ENCODE peak calls at places on chromosomes 5 and 9, in ten cellular contexts. One of them, this sample, is unnamed.

GRCh38 chr9:98887918-98888510 is 55.7 kb upstream of the COL15A1 start:
- DNase-seq in HCT116: no peak
- DNase-seq in trophoblast cell: no peak
- DNase-seq in IMR-90: peak; percentile 45
- DNase-seq in neuronal stem cell: no peak
- DNase-seq in PC-9: no peak
- DNase-seq in keratinocyte: no peak
- DNase-seq in mesendoderm: no peak
- DNase-seq in SK-N-SH: no peak
- DNase-seq in PC-3: peak; percentile 58
- DNase-seq in this sample: no peak

GRCh38 chr5:119583684-119584083 is 45.7 kb upstream of the FAM170A start:
- DNase-seq in keratinocyte: no peak
- DNase-seq in PC-9: no peak
- DNase-seq in mesendoderm: no peak
- DNase-seq in PC-3: no peak
- DNase-seq in trophoblast cell: no peak
- DNase-seq in HCT116: no peak
- DNase-seq in SK-N-SH: no peak
- DNase-seq in neuronal stem cell: no peak
- DNase-seq in IMR-90: no peak
- DNase-seq in this sample: no peak

GRCh38 chr9:116124472-116125040 is 29.0 kb upstream of the PAPPA start:
- DNase-seq in SK-N-SH: no peak
- DNase-seq in PC-9: no peak
- DNase-seq in keratinocyte: no peak
- DNase-seq in trophoblast cell: peak; percentile 42
- DNase-seq in neuronal stem cell: no peak
- DNase-seq in PC-3: no peak
- DNase-seq in HCT116: no peak
- DNase-seq in IMR-90: peak; percentile 62
- DNase-seq in mesendoderm: peak; percentile 18
- DNase-seq in this sample: no peak

GRCh38 chr5:169424279-169424955 is 123.5 kb upstream of the SLIT3 start:
- DNase-seq in mesendoderm: no peak
- DNase-seq in neuronal stem cell: no peak
- DNase-seq in SK-N-SH: no peak
- DNase-seq in trophoblast cell: no peak
- DNase-seq in keratinocyte: no peak
- DNase-seq in IMR-90: no peak
- DNase-seq in PC-9: no peak
- DNase-seq in PC-3: no peak
- DNase-seq in HCT116: no peak
- DNase-seq in this sample: no peak

GRCh38 chr5:99005506-99005905 is 76.7 kb upstream of the CHD1 start:
- DNase-seq in PC-3: no peak
- DNase-seq in PC-9: no peak
- DNase-seq in mesendoderm: peak; percentile 21
- DNase-seq in trophoblast cell: no peak
- DNase-seq in neuronal stem cell: no peak
- DNase-seq in HCT116: no peak
- DNase-seq in IMR-90: no peak
- DNase-seq in SK-N-SH: no peak
- DNase-seq in keratinocyte: no peak
- DNase-seq in this sample: no peak

GRCh38 chr9:7363777-7364477 is 435.7 kb downstream of the DMAC1 start:
- DNase-seq in HCT116: no peak
- DNase-seq in SK-N-SH: peak; percentile 11
- DNase-seq in IMR-90: no peak
- DNase-seq in trophoblast cell: no peak
- DNase-seq in neuronal stem cell: no peak
- DNase-seq in PC-9: no peak
- DNase-seq in PC-3: no peak
- DNase-seq in mesendoderm: peak; percentile 86
- DNase-seq in keratinocyte: no peak
- DNase-seq in this sample: no peak

GRCh38 chr9:114677418-114677817 is 4.6 kb downstream of the TEX48 start:
- DNase-seq in IMR-90: peak; percentile 100
- DNase-seq in PC-9: peak; percentile 95
- DNase-seq in SK-N-SH: no peak
- DNase-seq in keratinocyte: peak; percentile 95
- DNase-seq in neuronal stem cell: no peak
- DNase-seq in mesendoderm: no peak
- DNase-seq in HCT116: peak; percentile 61
- DNase-seq in trophoblast cell: peak; percentile 89
- DNase-seq in PC-3: peak; percentile 97
- DNase-seq in this sample: no peak

GRCh38 chr9:126986506-126986951 is 71.9 kb downstream of the RALGPS1 start:
- DNase-seq in neuronal stem cell: no peak
- DNase-seq in HCT116: peak; percentile 16
- DNase-seq in IMR-90: no peak
- DNase-seq in trophoblast cell: no peak
- DNase-seq in mesendoderm: no peak
- DNase-seq in PC-9: peak; percentile 72
- DNase-seq in PC-3: peak; percentile 63
- DNase-seq in keratinocyte: peak; percentile 35
- DNase-seq in SK-N-SH: no peak
- DNase-seq in this sample: no peak

GRCh38 chr5:157799578-157799977 is 56.1 kb downstream of the LSM11 start:
- DNase-seq in HCT116: no peak
- DNase-seq in keratinocyte: no peak
- DNase-seq in trophoblast cell: no peak
- DNase-seq in IMR-90: no peak
- DNase-seq in PC-3: no peak
- DNase-seq in neuronal stem cell: no peak
- DNase-seq in mesendoderm: no peak
- DNase-seq in PC-9: no peak
- DNase-seq in SK-N-SH: no peak
- DNase-seq in this sample: no peak

GRCh38 chr5:179113143-179113530 is 53.0 kb downstream of the ZNF354C start:
- DNase-seq in PC-9: no peak
- DNase-seq in trophoblast cell: no peak
- DNase-seq in HCT116: no peak
- DNase-seq in keratinocyte: no peak
- DNase-seq in PC-3: no peak
- DNase-seq in mesendoderm: no peak
- DNase-seq in neuronal stem cell: no peak
- DNase-seq in IMR-90: no peak
- DNase-seq in SK-N-SH: no peak
- DNase-seq in this sample: no peak

GRCh38 chr9:91885746-91886432 is 64.1 kb downstream of the ROR2 start:
- DNase-seq in HCT116: no peak
- DNase-seq in trophoblast cell: no peak
- DNase-seq in SK-N-SH: no peak
- DNase-seq in IMR-90: no peak
- DNase-seq in keratinocyte: no peak
- DNase-seq in PC-3: no peak
- DNase-seq in neuronal stem cell: no peak
- DNase-seq in mesendoderm: no peak
- DNase-seq in PC-9: no peak
- DNase-seq in this sample: no peak

GRCh38 chr5:175655411-175655810 is 2.5 kb upstream of the HRH2 start:
- DNase-seq in trophoblast cell: no peak
- DNase-seq in mesendoderm: no peak
- DNase-seq in PC-9: no peak
- DNase-seq in PC-3: no peak
- DNase-seq in IMR-90: no peak
- DNase-seq in keratinocyte: no peak
- DNase-seq in HCT116: no peak
- DNase-seq in SK-N-SH: no peak
- DNase-seq in neuronal stem cell: no peak
- DNase-seq in this sample: no peak

GRCh38 chr5:175654346-175654745 is 3.5 kb upstream of the HRH2 start:
- DNase-seq in SK-N-SH: no peak
- DNase-seq in IMR-90: no peak
- DNase-seq in trophoblast cell: no peak
- DNase-seq in mesendoderm: no peak
- DNase-seq in PC-3: no peak
- DNase-seq in PC-9: no peak
- DNase-seq in neuronal stem cell: no peak
- DNase-seq in HCT116: no peak
- DNase-seq in keratinocyte: no peak
- DNase-seq in this sample: no peak

GRCh38 chr5:175653763-175654162 is 4.1 kb upstream of the HRH2 start:
- DNase-seq in keratinocyte: no peak
- DNase-seq in mesendoderm: no peak
- DNase-seq in PC-9: no peak
- DNase-seq in SK-N-SH: no peak
- DNase-seq in neuronal stem cell: no peak
- DNase-seq in trophoblast cell: no peak
- DNase-seq in HCT116: no peak
- DNase-seq in PC-3: no peak
- DNase-seq in IMR-90: no peak
- DNase-seq in this sample: no peak

GRCh38 chr5:175652741-175653663 is 4.9 kb upstream of the HRH2 start:
- DNase-seq in keratinocyte: no peak
- DNase-seq in HCT116: no peak
- DNase-seq in IMR-90: no peak
- DNase-seq in neuronal stem cell: no peak
- DNase-seq in trophoblast cell: no peak
- DNase-seq in mesendoderm: no peak
- DNase-seq in SK-N-SH: no peak
- DNase-seq in PC-3: no peak
- DNase-seq in PC-9: no peak
- DNase-seq in this sample: no peak

GRCh38 chr5:175654807-175655206 is 3.1 kb upstream of the HRH2 start:
- DNase-seq in HCT116: no peak
- DNase-seq in PC-9: peak; percentile 52
- DNase-seq in trophoblast cell: no peak
- DNase-seq in mesendoderm: no peak
- DNase-seq in neuronal stem cell: no peak
- DNase-seq in keratinocyte: no peak
- DNase-seq in IMR-90: no peak
- DNase-seq in PC-3: peak; percentile 37
- DNase-seq in SK-N-SH: no peak
- DNase-seq in this sample: no peak
- H3K27me3 ChIP-seq in HCT116: no peaks in the 10 kb centered on the region
- H3K27me3 ChIP-seq in PC-9: peaks cover 80% of the 10 kb centered on the region
- H3K27me3 ChIP-seq in trophoblast cell: peaks cover 8% of the 10 kb centered on the region
- H3K27me3 ChIP-seq in mesendoderm: no peaks in the 10 kb centered on the region
- H3K27me3 ChIP-seq in neuronal stem cell: peaks cover 48% of the 10 kb centered on the region
- H3K27me3 ChIP-seq in keratinocyte: peaks cover 28% of the 10 kb centered on the region
- H3K27me3 ChIP-seq in IMR-90: peaks cover 7% of the 10 kb centered on the region
- H3K27me3 ChIP-seq in PC-3: peaks cover 56% of the 10 kb centered on the region
- H3K27me3 ChIP-seq in SK-N-SH: no peaks in the 10 kb centered on the region
- H3K27me3 ChIP-seq in this sample: no peaks in the 10 kb centered on the region

GRCh38 chr9:133560311-133560710 is 25.8 kb downstream of the ADAMTSL2 start:
- DNase-seq in HCT116: no peak
- DNase-seq in IMR-90: no peak
- DNase-seq in PC-3: no peak
- DNase-seq in keratinocyte: no peak
- DNase-seq in neuronal stem cell: no peak
- DNase-seq in PC-9: no peak
- DNase-seq in trophoblast cell: no peak
- DNase-seq in mesendoderm: no peak
- DNase-seq in SK-N-SH: no peak
- DNase-seq in this sample: no peak

GRCh38 chr9:133558191-133559126 is 24.0 kb downstream of the ADAMTSL2 start:
- DNase-seq in PC-3: peak; percentile 52
- DNase-seq in trophoblast cell: peak; percentile 24
- DNase-seq in mesendoderm: peak; percentile 94
- DNase-seq in PC-9: no peak
- DNase-seq in neuronal stem cell: no peak
- DNase-seq in IMR-90: peak; percentile 85
- DNase-seq in keratinocyte: no peak
- DNase-seq in HCT116: peak; percentile 54
- DNase-seq in SK-N-SH: peak; percentile 91
- DNase-seq in this sample: no peak

GRCh38 chr9:133554729-133555128 is 20.2 kb downstream of the ADAMTSL2 start:
- DNase-seq in trophoblast cell: no peak
- DNase-seq in mesendoderm: no peak
- DNase-seq in PC-9: no peak
- DNase-seq in IMR-90: no peak
- DNase-seq in SK-N-SH: no peak
- DNase-seq in neuronal stem cell: no peak
- DNase-seq in HCT116: no peak
- DNase-seq in PC-3: no peak
- DNase-seq in keratinocyte: no peak
- DNase-seq in this sample: no peak

GRCh38 chr9:133556354-133556753 is 21.9 kb downstream of the ADAMTSL2 start:
- DNase-seq in PC-9: no peak
- DNase-seq in trophoblast cell: no peak
- DNase-seq in neuronal stem cell: no peak
- DNase-seq in mesendoderm: no peak
- DNase-seq in SK-N-SH: no peak
- DNase-seq in PC-3: no peak
- DNase-seq in IMR-90: no peak
- DNase-seq in keratinocyte: no peak
- DNase-seq in HCT116: no peak
- DNase-seq in this sample: no peak

GRCh38 chr9:133557581-133557980 is 23.1 kb downstream of the ADAMTSL2 start:
- DNase-seq in HCT116: no peak
- DNase-seq in SK-N-SH: no peak
- DNase-seq in IMR-90: no peak
- DNase-seq in PC-3: no peak
- DNase-seq in neuronal stem cell: no peak
- DNase-seq in mesendoderm: no peak
- DNase-seq in keratinocyte: no peak
- DNase-seq in PC-9: no peak
- DNase-seq in trophoblast cell: no peak
- DNase-seq in this sample: no peak
- H3K4me2 ChIP-seq in HCT116: peak overlapping the region; percentile 88
- H3K4me2 ChIP-seq in SK-N-SH: peak overlapping the region; percentile 81
- H3K4me2 ChIP-seq in IMR-90: no peak overlapping the region
- H3K4me2 ChIP-seq in PC-3: no peak overlapping the region
- H3K4me2 ChIP-seq in neuronal stem cell: no peak overlapping the region
- H3K4me2 ChIP-seq in mesendoderm: no peak overlapping the region
- H3K4me2 ChIP-seq in keratinocyte: no peak overlapping the region
- H3K4me2 ChIP-seq in PC-9: no peak overlapping the region
- H3K4me2 ChIP-seq in trophoblast cell: peak overlapping the region; percentile 22
- H3K4me2 ChIP-seq in this sample: no peak overlapping the region

DNA sequence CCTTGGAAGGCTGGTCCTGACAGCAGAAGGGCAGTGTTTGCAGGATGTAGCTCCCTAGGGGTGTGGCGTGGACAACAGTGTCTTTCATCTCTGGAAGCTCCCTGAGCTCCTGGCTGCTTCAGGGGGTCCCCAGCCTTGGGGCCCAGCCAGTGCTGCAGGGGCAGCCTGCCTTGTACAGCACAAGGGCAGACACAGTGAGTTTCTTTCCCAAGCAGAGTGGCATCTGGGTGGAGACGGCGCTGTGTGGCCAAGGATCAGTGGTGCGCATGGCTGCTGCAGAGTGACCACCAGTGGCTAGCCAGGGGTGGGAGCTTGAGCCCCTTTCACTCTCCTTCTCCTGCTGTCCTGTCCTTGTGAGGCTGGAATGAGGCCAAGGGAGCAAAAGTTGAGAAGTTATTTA is 7.6 kb upstream of the IRX4 start:
- DNase-seq in HCT116: no peak
- DNase-seq in IMR-90: no peak
- DNase-seq in mesendoderm: no peak
- DNase-seq in keratinocyte: no peak
- DNase-seq in neuronal stem cell: no peak
- DNase-seq in SK-N-SH: no peak
- DNase-seq in trophoblast cell: no peak
- DNase-seq in PC-3: no peak
- DNase-seq in PC-9: no peak
- DNase-seq in this sample: no peak
- H3K4me3 ChIP-seq in HCT116: no peak overlapping the region
- H3K4me3 ChIP-seq in IMR-90: no peak overlapping the region
- H3K4me3 ChIP-seq in mesendoderm: no peak overlapping the region
- H3K4me3 ChIP-seq in keratinocyte: no peak overlapping the region
- H3K4me3 ChIP-seq in neuronal stem cell: no peak overlapping the region
- H3K4me3 ChIP-seq in SK-N-SH: no peak overlapping the region
- H3K4me3 ChIP-seq in trophoblast cell: no peak overlapping the region
- H3K4me3 ChIP-seq in PC-3: no peak overlapping the region
- H3K4me3 ChIP-seq in PC-9: no peak overlapping the region
- H3K4me3 ChIP-seq in this sample: no peak overlapping the region

GRCh38 chr5:135521964-135522363 is 13.8 kb downstream of the NEUROG1 start:
- DNase-seq in IMR-90: no peak
- DNase-seq in SK-N-SH: no peak
- DNase-seq in keratinocyte: no peak
- DNase-seq in neuronal stem cell: no peak
- DNase-seq in mesendoderm: no peak
- DNase-seq in PC-3: no peak
- DNase-seq in PC-9: no peak
- DNase-seq in HCT116: no peak
- DNase-seq in trophoblast cell: no peak
- DNase-seq in this sample: no peak
- H3K27me3 ChIP-seq in IMR-90: peaks cover 13% of the 10 kb centered on the region
- H3K27me3 ChIP-seq in SK-N-SH: no peaks in the 10 kb centered on the region
- H3K27me3 ChIP-seq in keratinocyte: no peaks in the 10 kb centered on the region
- H3K27me3 ChIP-seq in neuronal stem cell: peaks cover 3% of the 10 kb centered on the region
- H3K27me3 ChIP-seq in mesendoderm: peaks cover 9% of the 10 kb centered on the region
- H3K27me3 ChIP-seq in PC-3: peaks cover 8% of the 10 kb centered on the region
- H3K27me3 ChIP-seq in PC-9: peaks cover 35% of the 10 kb centered on the region
- H3K27me3 ChIP-seq in HCT116: no peaks in the 10 kb centered on the region
- H3K27me3 ChIP-seq in trophoblast cell: no peaks in the 10 kb centered on the region
- H3K27me3 ChIP-seq in this sample: peaks cover 3% of the 10 kb centered on the region